ENCODE peak calls at places on chromosomes 4 and X, in nine cellular contexts. D, K, U, O, I, L, R, Y and F are unnamed samples.

GRCh38 chrX:148958896-148959295 is 458.5 kb downstream of the AFF2 start:
- DNase-seq in D (no peak), K (no peak), U (no peak), O (no peak), I (no peak), L (no peak), R (no peak), Y (no peak), F (no peak)

GRCh38 chr4:56307423-56307822 is 79.9 kb downstream of the AASDH start:
- DNase-seq in D (no peak), K (no peak), U (no peak), O (no peak), I (no peak), L (no peak), R (no peak), Y (no peak), F (no peak)

GRCh38 chr4:82467442-82467841 is 37.1 kb downstream of the ENOPH1 start:
- DNase-seq in D (no peak), K (no peak), U (no peak), O (no peak), I (no peak), L (no peak), R (no peak), Y (no peak), F (no peak)

GRCh38 chr4:3074846-3075651 is 568 bp downstream of the HTT start:
- DNase-seq in D (peak; percentile 35), K (peak; percentile 70), U (peak; percentile 88), O (peak; percentile 94), I (peak; percentile 49), L (no peak), R (peak; percentile 78), Y (peak; percentile 17), F (peak; percentile 13)

GRCh38 chr4:28062562-28062961 is 1201.9 kb downstream of the STIM2 start:
- DNase-seq in D (no peak), K (no peak), U (peak; percentile 15), O (no peak), I (no peak), L (no peak), R (no peak), Y (no peak), F (no peak)

GRCh38 chr4:100431416-100431815 is 86.4 kb downstream of the EMCN start:
- DNase-seq in D (no peak), K (no peak), U (no peak), O (no peak), I (no peak), L (no peak), R (no peak), Y (no peak), F (no peak)

GRCh38 chr4:188619456-188620149 is 480.4 kb downstream of the TRIML1 start:
- DNase-seq in D (no peak), K (no peak), U (peak; percentile 27), O (no peak), I (no peak), L (no peak), R (no peak), Y (no peak), F (no peak)

GRCh38 chr4:102352774-102353173 is 7.5 kb upstream of the SLC39A8 start:
- DNase-seq in D (no peak), K (no peak), U (no peak), O (no peak), I (no peak), L (no peak), R (no peak), Y (no peak), F (no peak)

GRCh38 chr4:7425171-7425570 is 9.6 kb downstream of the PSAPL1 start:
- DNase-seq in D (no peak), K (no peak), U (no peak), O (peak; percentile 27), I (no peak), L (no peak), R (no peak), Y (no peak), F (no peak)

GRCh38 chrX:135384161-135384836 is 37.4 kb upstream of the SMIM10L2A start:
- DNase-seq in D (no peak), K (no peak), U (no peak), O (no peak), I (no peak), L (peak; percentile 22), R (no peak), Y (no peak), F (no peak)

GRCh38 chrX:153692611-153693156 is 5.0 kb downstream of the SLC6A8 start:
- DNase-seq in D (no peak), K (no peak), U (no peak), O (peak; percentile 48), I (no peak), L (no peak), R (no peak), Y (no peak), F (no peak)

GRCh38 chr4:128527356-128527755 is 239.7 kb upstream of the PGRMC2 start:
- DNase-seq in D (no peak), K (no peak), U (no peak), O (no peak), I (no peak), L (no peak), R (no peak), Y (no peak), F (no peak)

GRCh38 chrX:115233497-115234219 is at the start of gene LRCH2:
- DNase-seq in D (no peak), K (peak; percentile 6), U (peak; percentile 86), O (no peak), I (no peak), L (no peak), R (peak; percentile 49), Y (no peak), F (no peak)

GRCh38 chrX:41827886-41828285 is 95.5 kb downstream of the CASK start:
- DNase-seq in D (no peak), K (no peak), U (peak; percentile 2), O (no peak), I (no peak), L (no peak), R (no peak), Y (no peak), F (no peak)

GRCh38 chr4:74098628-74098995 is 383 bp downstream of the CXCL2 start:
- DNase-seq in D (no peak), K (peak; percentile 31), U (no peak), O (no peak), I (no peak), L (no peak), R (no peak), Y (no peak), F (no peak)

GRCh38 chr4:56728512-56728911 is 47.4 kb upstream of the HOPX start:
- DNase-seq in D (no peak), K (peak; percentile 82), U (no peak), O (no peak), I (no peak), L (no peak), R (no peak), Y (no peak), F (peak; percentile 65)

GRCh38 chrX:17081969-17082368 is 135.5 kb downstream of the REPS2 start:
- DNase-seq in D (no peak), K (no peak), U (peak; percentile 21), O (no peak), I (no peak), L (no peak), R (no peak), Y (no peak), F (no peak)